ENCODE peak calls at places on chromosomes 2 and 18, in seven cellular contexts. T is A549, I is lower lobe of right lung, K is astrocyte, Y is fibroblast of mammary gland, E is cardiac muscle cell, W is GM12864. P is an unnamed sample.

GRCh38 chr2:76180676-76181075 is 470.0 kb upstream of the GCFC2 start:
- DNase-seq in T (no peak), I (no peak), K (no peak), Y (no peak), E (no peak), W (no peak), P (no peak)

GRCh38 chr2:201470821-201471731 is 19.5 kb downstream of the STRADB start:
- DNase-seq in T (no peak), I (no peak), K (peak), Y (peak), E (peak), W (no peak), P (no peak)

GRCh38 chr2:128322651-128323491 is 4.2 kb upstream of the HS6ST1 start:
- DNase-seq in T (no peak), I (no peak), K (no peak), Y (no peak), E (no peak), W (no peak), P (no peak)

GRCh38 chr2:75503048-75503607 is 57.6 kb downstream of the EVA1A start:
- DNase-seq in T (no peak), I (no peak), K (peak), Y (peak), E (no peak), W (no peak), P (no peak)

GRCh38 chr18:57901819-57902600 is 98.9 kb upstream of the ATP8B1 start:
- DNase-seq in T (peak), I (no peak), K (no peak), Y (peak), E (no peak), W (no peak), P (no peak)

GRCh38 chr2:224382973-224383555 is 18.8 kb downstream of the FAM124B start:
- DNase-seq in T (no peak), I (no peak), K (no peak), Y (no peak), E (no peak), W (no peak), P (no peak)

GRCh38 chr2:204268458-204268857 is 276.8 kb upstream of the PARD3B start:
- DNase-seq in T (no peak), I (no peak), K (no peak), Y (no peak), E (no peak), W (no peak), P (no peak)

GRCh38 chr18:12336887-12337286 is 28.8 kb downstream of the TUBB6 start:
- DNase-seq in T (no peak), I (no peak), K (peak), Y (peak), E (peak), W (no peak), P (no peak)

GRCh38 chr2:143603035-143603616 is 473.9 kb downstream of the ARHGAP15 start:
- DNase-seq in T (no peak), I (no peak), K (no peak), Y (no peak), E (no peak), W (no peak), P (no peak)

GRCh38 chr18:21745234-21745633 is 4.6 kb downstream of the MIB1 start:
- DNase-seq in T (no peak), I (no peak), K (no peak), Y (no peak), E (no peak), W (no peak), P (no peak)

GRCh38 chr18:61308795-61309393 is 24.3 kb upstream of the CDH20 start:
- DNase-seq in T (no peak), I (no peak), K (no peak), Y (no peak), E (no peak), W (no peak), P (no peak)

GRCh38 chr18:5584751-5585417 is 41.1 kb upstream of the EPB41L3 start:
- DNase-seq in T (no peak), I (no peak), K (peak), Y (peak), E (no peak), W (no peak), P (no peak)

GRCh38 chr2:72859831-72860262 is 27.4 kb upstream of the SPR start:
- DNase-seq in T (peak), I (no peak), K (peak), Y (peak), E (peak), W (peak), P (peak)

GRCh38 chr2:109128048-109128465 is 948 bp upstream of the SH3RF3 start:
- DNase-seq in T (peak), I (peak), K (peak), Y (peak), E (peak), W (no peak), P (peak)

GRCh38 chr2:23419171-23420090 is 34.5 kb downstream of the KLHL29 start:
- DNase-seq in T (no peak), I (no peak), K (no peak), Y (peak), E (peak), W (no peak), P (no peak)

GRCh38 chr18:37261246-37261927 is 304.2 kb downstream of the CELF4 start:
- DNase-seq in T (no peak), I (no peak), K (no peak), Y (no peak), E (no peak), W (no peak), P (no peak)

GRCh38 chr2:18540872-18541271 is 19.6 kb downstream of the RDH14 start:
- DNase-seq in T (no peak), I (no peak), K (no peak), Y (no peak), E (no peak), W (no peak), P (no peak)

GRCh38 chr18:5729983-5730699 is 165.2 kb downstream of the TMEM200C start:
- DNase-seq in T (no peak), I (no peak), K (no peak), Y (no peak), E (no peak), W (no peak), P (no peak)

GRCh38 chr2:231039294-231039664 is 2.0 kb downstream of the C2orf72 start:
- DNase-seq in T (no peak), I (no peak), K (no peak), Y (no peak), E (no peak), W (no peak), P (no peak)

GRCh38 chr2:15547100-15547499 is 14.0 kb downstream of the NBAS start:
- DNase-seq in T (no peak), I (no peak), K (no peak), Y (peak), E (no peak), W (no peak), P (no peak)

GRCh38 chr2:15548974-15549373 is 12.2 kb downstream of the NBAS start:
- DNase-seq in T (no peak), I (no peak), K (no peak), Y (no peak), E (no peak), W (no peak), P (no peak)

GRCh38 chr2:15543541-15543940 is 17.6 kb downstream of the NBAS start:
- DNase-seq in T (no peak), I (no peak), K (no peak), Y (no peak), E (no peak), W (no peak), P (no peak)

GRCh38 chr2:15544227-15544626 is 16.9 kb downstream of the NBAS start:
- DNase-seq in T (no peak), I (no peak), K (no peak), Y (no peak), E (no peak), W (no peak), P (no peak)

GRCh38 chr2:15546297-15547098 is 14.6 kb downstream of the NBAS start:
- DNase-seq in T (no peak), I (no peak), K (no peak), Y (no peak), E (no peak), W (no peak), P (no peak)
- TF ChIP-seq CTCF in T (peak), I (peak), K (peak), Y (peak), E (peak), W (peak), P (peak)

DNA sequence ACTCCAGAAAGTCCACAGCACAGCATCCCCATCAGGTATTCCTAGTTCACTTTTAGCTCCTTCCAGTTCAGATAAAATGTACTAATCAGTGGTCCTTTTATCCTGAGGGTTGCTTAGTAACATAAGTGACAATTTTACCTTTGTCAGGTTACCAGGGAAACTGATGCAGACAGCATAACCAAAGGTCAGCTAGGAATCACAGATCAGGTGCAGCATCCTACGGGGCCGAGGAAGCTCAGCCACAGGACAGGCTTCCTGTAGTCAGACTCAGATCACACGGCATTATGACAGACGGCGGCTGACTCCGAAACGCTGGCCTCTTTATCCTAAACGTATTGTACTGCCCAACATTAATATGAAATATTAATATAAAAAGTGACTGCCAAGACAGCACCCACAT is 444.6 kb downstream of the CMPK2 start:
- DNase-seq in T (no peak), I (no peak), K (no peak), Y (no peak), E (no peak), W (no peak), P (no peak)
- H3K4me3 ChIP-seq in T (no peak), I (no peak), K (no peak), Y (no peak), E (no peak), W (no peak), P (no peak)

GRCh38 chr18:52995875-52996274 is 655.9 kb downstream of the DCC start:
- DNase-seq in T (no peak), I (no peak), K (no peak), Y (no peak), E (no peak), W (no peak), P (no peak)

GRCh38 chr18:53004798-53005197 is 664.8 kb downstream of the DCC start:
- DNase-seq in T (no peak), I (no peak), K (no peak), Y (no peak), E (peak), W (no peak), P (no peak)

GRCh38 chr18:52999633-53000032 is 659.6 kb downstream of the DCC start:
- DNase-seq in T (no peak), I (no peak), K (no peak), Y (no peak), E (no peak), W (no peak), P (no peak)
- TF ChIP-seq CTCF in T (no peak), I (no peak), K (no peak), Y (no peak), E (no peak), W (no peak), P (no peak)

DNA sequence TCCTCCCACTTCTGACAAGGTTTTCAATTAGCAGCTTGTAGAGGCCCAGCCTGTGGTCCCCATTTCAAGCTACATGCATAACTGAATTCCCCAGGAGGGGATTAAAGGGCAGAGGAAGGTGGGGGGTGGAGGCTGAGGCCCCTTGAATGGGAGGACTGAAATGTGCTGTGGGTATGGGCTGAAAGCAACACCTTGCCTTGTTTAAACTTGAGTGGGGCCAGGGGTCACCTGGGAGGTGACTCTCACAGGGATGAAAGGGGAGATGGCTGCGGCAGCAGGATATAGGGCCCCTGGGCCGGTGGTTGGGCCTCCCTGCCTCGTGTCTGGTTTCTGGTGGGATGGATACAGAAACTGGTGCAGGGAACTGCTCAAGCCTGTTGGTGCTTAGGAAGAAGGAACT is 225.9 kb upstream of the SPRED2 start:
- DNase-seq in T (no peak), I (no peak), K (no peak), Y (no peak), E (no peak), W (no peak), P (no peak)
- H3K4me3 ChIP-seq in T (no peak), I (no peak), K (no peak), Y (no peak), E (no peak), W (no peak), P (no peak)

GRCh38 chr2:898319-898718 is 52.3 kb upstream of the SNTG2 start:
- DNase-seq in T (no peak), I (no peak), K (no peak), Y (no peak), E (no peak), W (no peak), P (no peak)
- TF ChIP-seq CTCF in T (no peak), I (no peak), K (no peak), Y (no peak), E (no peak), W (peak), P (peak)

GRCh38 chr18:77369644-77370043 is 120.0 kb downstream of the GALR1 start:
- DNase-seq in T (no peak), I (no peak), K (no peak), Y (peak), E (no peak), W (no peak), P (no peak)

GRCh38 chr18:77361382-77361781 is 111.7 kb downstream of the GALR1 start:
- DNase-seq in T (no peak), I (no peak), K (no peak), Y (no peak), E (no peak), W (no peak), P (no peak)

GRCh38 chr18:77365667-77366066 is 116.0 kb downstream of the GALR1 start:
- DNase-seq in T (no peak), I (no peak), K (no peak), Y (no peak), E (no peak), W (no peak), P (no peak)

GRCh38 chr18:77366067-77366724 is 116.5 kb downstream of the GALR1 start:
- DNase-seq in T (no peak), I (no peak), K (no peak), Y (peak), E (no peak), W (no peak), P (no peak)

DNA sequence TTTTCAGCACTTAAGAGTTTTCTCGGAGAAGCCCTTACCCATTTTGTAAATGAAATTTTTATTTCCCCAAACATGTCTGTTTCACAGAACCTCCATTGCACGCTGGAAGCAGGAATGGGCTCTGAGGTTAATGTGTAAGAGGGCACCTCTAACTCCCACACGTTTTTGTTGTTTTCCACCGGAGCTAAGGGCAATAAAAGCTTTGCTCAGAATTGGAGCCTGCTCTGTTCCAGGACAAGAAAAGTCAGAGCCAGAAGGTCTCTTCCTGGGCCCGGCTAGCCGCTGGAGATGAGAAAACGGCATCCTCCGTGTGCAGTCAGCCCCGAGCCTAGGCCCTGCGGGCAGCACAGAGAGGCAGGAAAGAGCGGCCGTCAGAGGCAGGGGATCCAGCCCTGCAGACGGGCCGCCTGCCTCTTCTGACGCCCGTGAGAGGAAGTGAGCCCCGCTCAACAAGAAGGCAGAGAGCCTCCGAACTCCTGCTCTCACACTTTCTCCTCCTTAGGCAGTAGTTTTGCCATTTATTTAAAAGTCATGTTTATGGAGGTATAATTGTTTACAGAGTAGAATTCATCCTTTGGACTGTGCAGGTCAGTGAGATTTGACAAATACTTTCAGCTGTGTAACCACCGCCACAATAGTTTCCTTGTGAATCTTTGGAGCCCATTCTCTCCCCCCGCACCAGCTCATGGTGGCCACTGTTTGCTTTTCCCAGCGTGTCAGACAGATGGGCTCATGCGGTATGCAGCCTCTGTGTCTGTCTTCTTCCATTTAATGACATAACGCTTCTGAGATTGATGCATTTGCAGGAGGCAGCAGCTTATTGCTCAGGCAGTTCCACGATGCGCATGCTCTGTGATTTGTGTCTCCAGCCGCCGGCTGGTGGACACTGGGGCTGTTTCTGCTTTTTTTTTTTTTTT is 117.3 kb downstream of the GALR1 start:
- DNase-seq in T (peak), I (no peak), K (peak), Y (peak), E (no peak), W (no peak), P (no peak)
- H3K4me3 ChIP-seq in T (peak), I (peak), K (peak), Y (peak), E (no peak), W (no peak), P (no peak)

GRCh38 chr2:71006955-71007799 is 12.5 kb upstream of the TEX261 start:
- DNase-seq in T (peak), I (no peak), K (no peak), Y (no peak), E (no peak), W (no peak), P (no peak)
- TF ChIP-seq CTCF in T (no peak), I (no peak), K (no peak), Y (no peak), E (no peak), W (no peak), P (no peak)

GRCh38 chr2:239263231-239263936 is 137.4 kb downstream of the HDAC4 start:
- DNase-seq in T (no peak), I (no peak), K (no peak), Y (no peak), E (no peak), W (no peak), P (no peak)

GRCh38 chr2:239266436-239266770 is 134.4 kb downstream of the HDAC4 start:
- DNase-seq in T (no peak), I (no peak), K (no peak), Y (no peak), E (no peak), W (no peak), P (no peak)

GRCh38 chr2:239263937-239264837 is 136.6 kb downstream of the HDAC4 start:
- DNase-seq in T (no peak), I (no peak), K (peak), Y (peak), E (no peak), W (no peak), P (no peak)

GRCh38 chr2:239265681-239266435 is 135.0 kb downstream of the HDAC4 start:
- DNase-seq in T (no peak), I (no peak), K (no peak), Y (no peak), E (no peak), W (no peak), P (no peak)

GRCh38 chr2:239264838-239265651 is 135.8 kb downstream of the HDAC4 start:
- DNase-seq in T (peak), I (no peak), K (peak), Y (peak), E (peak), W (no peak), P (peak)
- H3K4me3 ChIP-seq in T (no peak), I (peak), K (no peak), Y (no peak), E (no peak), W (no peak), P (no peak)

GRCh38 chr2:111924617-111925107 is 26.3 kb downstream of the MERTK start:
- DNase-seq in T (no peak), I (no peak), K (no peak), Y (no peak), E (no peak), W (no peak), P (no peak)

GRCh38 chr2:111918383-111918806 is 20.0 kb downstream of the MERTK start:
- DNase-seq in T (no peak), I (no peak), K (peak), Y (peak), E (no peak), W (no peak), P (no peak)

GRCh38 chr2:111923271-111923670 is 24.9 kb downstream of the MERTK start:
- DNase-seq in T (no peak), I (no peak), K (no peak), Y (peak), E (no peak), W (no peak), P (no peak)

GRCh38 chr2:111919794-111920608 is 21.6 kb downstream of the MERTK start:
- DNase-seq in T (no peak), I (peak), K (no peak), Y (peak), E (no peak), W (no peak), P (no peak)

DNA sequence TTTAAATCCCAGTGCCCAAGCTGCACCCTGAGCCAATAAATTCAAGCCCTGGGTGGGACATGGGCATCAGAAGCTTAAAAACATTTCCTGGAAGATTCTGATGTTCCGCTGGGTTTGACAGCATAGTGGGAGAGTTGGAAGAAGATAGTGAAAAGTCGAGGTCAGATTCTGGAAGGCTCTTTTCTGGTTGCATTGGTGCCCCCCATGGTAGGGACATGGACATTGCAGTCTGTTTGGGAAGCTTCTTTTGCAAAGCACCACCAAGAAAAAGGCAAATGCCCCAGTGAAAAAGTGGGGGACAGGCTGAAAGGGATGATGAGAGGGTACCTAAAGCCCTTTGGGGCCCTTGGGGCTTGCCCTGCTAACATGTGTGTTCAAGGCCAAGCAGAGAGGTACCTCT is 21.0 kb downstream of the MERTK start:
- DNase-seq in T (no peak), I (no peak), K (no peak), Y (no peak), E (no peak), W (no peak), P (no peak)
- TF ChIP-seq CTCF in T (no peak), I (no peak), K (peak), Y (peak), E (peak), W (peak), P (peak)

DNA sequence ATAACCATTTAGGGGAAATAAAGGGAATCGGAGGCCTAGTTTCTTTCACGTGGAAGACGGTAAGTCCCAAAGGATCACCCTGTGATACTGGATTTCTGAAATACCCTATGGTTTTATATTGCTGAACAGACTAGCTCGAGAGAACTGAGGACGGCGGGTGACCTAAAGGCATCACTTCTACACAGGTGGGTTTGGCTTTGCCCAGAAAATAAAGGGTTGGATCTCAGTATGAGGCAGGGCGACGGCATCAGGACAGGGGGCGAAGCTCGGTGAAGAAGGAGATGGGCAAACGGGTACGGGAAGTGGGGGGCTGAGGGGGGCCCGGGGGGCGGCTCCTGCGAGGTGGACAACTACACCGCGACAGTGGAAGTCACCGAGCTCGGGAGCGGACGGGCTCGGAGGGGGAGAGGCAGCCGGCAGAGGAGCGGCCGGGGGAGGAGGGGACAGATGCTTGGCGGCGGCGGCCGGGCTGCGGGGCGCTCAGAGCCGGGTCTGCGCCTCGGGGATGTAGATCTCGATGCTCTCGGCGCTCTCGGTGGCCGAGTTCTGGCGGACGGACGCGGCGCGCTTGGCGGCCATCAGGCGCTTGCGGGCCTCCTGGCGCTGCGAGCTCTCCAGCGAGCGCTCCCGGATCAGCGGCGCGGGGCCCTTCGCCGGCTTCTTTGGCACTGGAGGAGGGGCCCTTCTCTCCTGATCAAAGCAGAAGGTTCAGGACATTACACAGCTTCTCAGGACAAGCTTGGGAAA is 48.9 kb downstream of the TGIF1 start:
- DNase-seq in T (peak), I (peak), K (peak), Y (peak), E (peak), W (no peak), P (no peak)
- H3K4me3 ChIP-seq in T (peak), I (peak), K (peak), Y (peak), E (peak), W (no peak), P (no peak)

P was measured in GM06990.